ENCODE peak calls at places on chromosomes 13 and 19, in seven cellular contexts. R is progenitor cell of endocrine pancreas; C is stimulated activated CD8-positive, alpha-beta memory T cell treated with anti-CD3 and anti-CD28 coated beads, Interleukin-15, amount 100 ng/mL, for 24 hours; J is activated T-helper 9 cell treated with anti-CD3 and anti-CD28 coated beads, Interleukin-2, amount 50 U/mL, for 16 hours; K is Calu3; Z is ACHN; I is activated T-helper 1 cell treated with anti-CD3 and anti-CD28 coated beads, Interleukin-2, amount 50 U/mL, for 16 hours. M is an unnamed sample.

GRCh38 chr13:75492389-75492788 is 10.4 kb upstream of the TBC1D4 start:
- DNase-seq in R (no peak), C (no peak), J (no peak), K (no peak), Z (no peak), I (no peak), M (no peak)

GRCh38 chr19:33437351-33438015 is 64.0 kb downstream of the CEBPG start:
- DNase-seq in R (no peak), C (no peak), J (no peak), K (no peak), Z (no peak), I (no peak), M (no peak)

GRCh38 chr19:11324748-11325389 is 14.6 kb downstream of the RAB3D start:
- DNase-seq in R (no peak), C (no peak), J (no peak), K (no peak), Z (no peak), I (no peak), M (no peak)

GRCh38 chr19:4369888-4370260 is 26.5 kb downstream of the MPND start:
- DNase-seq in R (no peak), C (peak), J (peak), K (no peak), Z (no peak), I (peak), M (peak)

GRCh38 chr13:37515226-37515625 is 83.3 kb downstream of the POSTN start:
- DNase-seq in R (no peak), C (no peak), J (no peak), K (no peak), Z (no peak), I (no peak), M (no peak)

GRCh38 chr19:7969560-7969949 is 26.1 kb upstream of the TIMM44 start:
- DNase-seq in R (no peak), C (no peak), J (no peak), K (no peak), Z (no peak), I (no peak), M (no peak)

GRCh38 chr13:113552786-113553540 is 31.6 kb upstream of the TFDP1 start:
- DNase-seq in R (no peak), C (no peak), J (no peak), K (no peak), Z (no peak), I (no peak), M (no peak)

GRCh38 chr19:31516756-31517155 is 167.5 kb upstream of the TSHZ3 start:
- DNase-seq in R (no peak), C (no peak), J (no peak), K (no peak), Z (no peak), I (no peak), M (peak)

GRCh38 chr13:92829930-92830329 is 396.7 kb upstream of the GPC6 start:
- DNase-seq in R (no peak), C (no peak), J (no peak), K (no peak), Z (no peak), I (no peak), M (no peak)

GRCh38 chr19:12772323-12772722 is 3.0 kb downstream of the HOOK2 start:
- DNase-seq in R (no peak), C (no peak), J (no peak), K (no peak), Z (no peak), I (no peak), M (no peak)